ENCODE peak calls at places on chromosomes 13 and 19, in six cellular contexts. Q is HepG2, D is HCT116, R is K562, I is SK-N-SH, A is H1. X is an unnamed sample.

GRCh38 chr13:106567421-106568224 is at the start of gene ARGLU1:
- DNase-seq in Q (peak), D (no peak), R (peak), I (peak), A (peak), X (peak)

GRCh38 chr19:17107546-17108452 is 32.2 kb downstream of the MYO9B start:
- DNase-seq in Q (peak), D (peak), R (no peak), I (peak), A (no peak), X (no peak)

GRCh38 chr19:54646331-54646841 is 16.1 kb downstream of the LILRB1 start:
- DNase-seq in Q (no peak), D (no peak), R (no peak), I (no peak), A (no peak), X (no peak)

GRCh38 chr19:53224606-53225005 is 30.1 kb downstream of the ZNF677 start:
- DNase-seq in Q (no peak), D (no peak), R (no peak), I (no peak), A (no peak), X (no peak)

GRCh38 chr19:18000480-18000980 is 7.4 kb upstream of the ARRDC2 start:
- DNase-seq in Q (no peak), D (no peak), R (no peak), I (no peak), A (no peak), X (no peak)

GRCh38 chr13:51793570-51794273 is 10.2 kb downstream of the DHRS12 start:
- DNase-seq in Q (no peak), D (peak), R (peak), I (no peak), A (no peak), X (no peak)

GRCh38 chr19:17548145-17548544 is 7.3 kb upstream of the COLGALT1 start:
- DNase-seq in Q (no peak), D (no peak), R (no peak), I (no peak), A (no peak), X (no peak)

GRCh38 chr13:105991622-105992254 is 543.7 kb downstream of the EFNB2 start:
- DNase-seq in Q (no peak), D (no peak), R (no peak), I (no peak), A (no peak), X (no peak)

DNA sequence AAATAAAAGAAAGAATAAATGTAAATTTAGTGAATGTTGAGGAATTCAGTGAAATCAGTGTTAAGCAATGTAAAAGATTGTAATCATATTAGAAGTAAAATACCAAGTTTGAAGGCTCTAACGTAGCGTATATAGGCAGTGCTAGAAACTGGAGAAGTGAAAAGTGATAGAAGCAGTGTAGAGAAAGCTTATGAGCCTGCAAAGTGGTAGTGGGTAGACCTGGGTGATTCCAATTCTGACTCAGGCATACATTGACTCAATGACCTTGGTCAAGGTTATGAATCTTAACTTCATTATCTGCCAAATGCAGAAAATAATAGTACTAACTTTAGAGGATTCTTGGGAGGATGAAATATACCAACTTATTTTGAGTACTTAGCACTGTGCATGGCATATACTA is 4.1 kb downstream of the SLC10A2 start:
- DNase-seq in Q (no peak), D (no peak), R (no peak), I (no peak), A (no peak), X (no peak)
- TF ChIP-seq JUND in Q (no peak), D (no peak), R (no peak), I (no peak), A (no peak), X (no peak)

DNA sequence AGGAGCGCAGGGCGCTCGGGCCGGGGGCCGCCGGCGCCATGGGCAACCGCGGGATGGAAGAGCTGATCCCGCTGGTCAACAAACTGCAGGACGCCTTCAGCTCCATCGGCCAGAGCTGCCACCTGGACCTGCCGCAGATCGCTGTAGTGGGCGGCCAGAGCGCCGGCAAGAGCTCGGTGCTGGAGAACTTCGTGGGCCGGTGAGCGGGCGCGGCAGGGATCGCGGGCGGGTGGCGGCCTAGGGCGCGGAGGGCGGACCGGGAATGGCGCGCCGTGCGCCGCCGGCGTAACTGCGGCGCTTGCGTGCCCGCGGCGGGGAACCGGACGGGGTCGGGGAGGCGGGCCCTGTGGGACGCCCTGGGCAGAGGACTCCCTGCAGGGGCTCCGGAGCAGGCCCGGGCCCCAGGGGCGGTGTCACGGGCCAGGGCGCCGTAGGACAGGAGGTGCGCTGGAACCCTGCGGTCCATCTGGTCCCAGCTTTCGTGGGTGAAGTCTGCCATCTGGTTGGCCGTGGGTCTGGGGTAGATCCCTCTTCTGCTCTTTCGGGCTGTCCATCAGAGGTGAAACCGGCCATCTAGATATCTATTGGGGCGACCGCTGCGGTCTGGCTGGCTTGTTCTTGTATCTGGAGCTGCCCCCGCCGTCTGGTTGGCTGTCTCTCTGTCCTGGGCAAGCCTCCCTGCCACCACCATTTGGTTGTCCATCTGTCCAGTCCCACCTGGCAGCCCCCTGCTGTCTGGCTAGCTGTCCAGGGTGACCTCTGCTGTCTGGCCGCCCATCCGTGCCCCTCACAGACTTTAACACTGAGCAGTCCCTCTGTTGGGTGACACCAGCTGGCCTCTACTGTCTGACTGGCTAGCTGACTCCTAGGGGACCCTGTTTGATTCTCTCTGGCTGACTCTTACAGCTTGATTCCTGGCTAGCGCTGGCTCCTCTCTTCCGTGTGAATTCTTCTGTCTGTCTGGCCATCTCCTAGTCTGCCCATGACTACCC is 622 bp downstream of the DNM2 start:
- DNase-seq in Q (no peak), D (no peak), R (peak), I (peak), A (no peak), X (no peak)
- TF ChIP-seq JUND in Q (no peak), D (no peak), R (no peak), I (no peak), A (no peak), X (no peak)

GRCh38 chr13:99948907-99949656 is 22.5 kb downstream of the ZIC5 start:
- DNase-seq in Q (no peak), D (no peak), R (no peak), I (no peak), A (no peak), X (no peak)
- TF ChIP-seq JUND in Q (no peak), D (no peak), R (no peak), I (no peak), A (no peak), X (no peak)

GRCh38 chr19:45446944-45447343 is 20.9 kb upstream of the FOSB start:
- DNase-seq in Q (no peak), D (no peak), R (no peak), I (no peak), A (no peak), X (no peak)
- TF ChIP-seq JUND in Q (no peak), D (no peak), R (no peak), I (no peak), A (no peak), X (no peak)

GRCh38 chr13:52830946-52831345 is 17.5 kb downstream of the PCDH8 start:
- DNase-seq in Q (no peak), D (no peak), R (no peak), I (no peak), A (no peak), X (no peak)
- TF ChIP-seq JUND in Q (no peak), D (no peak), R (no peak), I (no peak), A (no peak), X (no peak)

GRCh38 chr19:33610588-33610987 is 11.2 kb upstream of the CHST8 start:
- DNase-seq in Q (no peak), D (no peak), R (no peak), I (no peak), A (no peak), X (no peak)

GRCh38 chr19:33609353-33609752 is 12.4 kb upstream of the CHST8 start:
- DNase-seq in Q (no peak), D (no peak), R (no peak), I (no peak), A (no peak), X (no peak)

GRCh38 chr19:33616346-33616745 is 5.4 kb upstream of the CHST8 start:
- DNase-seq in Q (no peak), D (no peak), R (no peak), I (no peak), A (no peak), X (no peak)

GRCh38 chr19:33613601-33614000 is 8.2 kb upstream of the CHST8 start:
- DNase-seq in Q (no peak), D (no peak), R (no peak), I (no peak), A (no peak), X (no peak)

DNA sequence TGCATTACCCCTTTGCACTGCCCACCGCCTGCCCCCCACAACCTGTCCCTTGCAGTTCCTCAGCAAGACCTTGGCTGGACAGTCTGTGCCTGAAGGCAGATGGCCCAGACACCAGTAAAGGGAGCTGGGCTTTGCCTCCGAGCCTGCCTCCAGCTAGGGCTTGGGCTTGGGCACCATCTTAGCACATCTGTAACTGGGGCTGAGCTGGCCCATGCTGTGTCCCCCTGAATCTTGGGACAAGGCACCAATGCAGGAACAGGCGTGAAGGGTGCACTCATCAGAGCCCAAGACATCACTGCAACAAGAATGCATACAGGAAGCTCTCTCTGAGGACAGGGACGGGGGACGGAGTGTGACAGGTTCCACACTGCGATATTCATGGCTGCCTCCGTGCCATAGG is 8.8 kb upstream of the CHST8 start:
- DNase-seq in Q (no peak), D (no peak), R (no peak), I (no peak), A (no peak), X (no peak)
- TF ChIP-seq JUND in Q (no peak), D (no peak), R (no peak), I (no peak), A (no peak), X (no peak)

DNA sequence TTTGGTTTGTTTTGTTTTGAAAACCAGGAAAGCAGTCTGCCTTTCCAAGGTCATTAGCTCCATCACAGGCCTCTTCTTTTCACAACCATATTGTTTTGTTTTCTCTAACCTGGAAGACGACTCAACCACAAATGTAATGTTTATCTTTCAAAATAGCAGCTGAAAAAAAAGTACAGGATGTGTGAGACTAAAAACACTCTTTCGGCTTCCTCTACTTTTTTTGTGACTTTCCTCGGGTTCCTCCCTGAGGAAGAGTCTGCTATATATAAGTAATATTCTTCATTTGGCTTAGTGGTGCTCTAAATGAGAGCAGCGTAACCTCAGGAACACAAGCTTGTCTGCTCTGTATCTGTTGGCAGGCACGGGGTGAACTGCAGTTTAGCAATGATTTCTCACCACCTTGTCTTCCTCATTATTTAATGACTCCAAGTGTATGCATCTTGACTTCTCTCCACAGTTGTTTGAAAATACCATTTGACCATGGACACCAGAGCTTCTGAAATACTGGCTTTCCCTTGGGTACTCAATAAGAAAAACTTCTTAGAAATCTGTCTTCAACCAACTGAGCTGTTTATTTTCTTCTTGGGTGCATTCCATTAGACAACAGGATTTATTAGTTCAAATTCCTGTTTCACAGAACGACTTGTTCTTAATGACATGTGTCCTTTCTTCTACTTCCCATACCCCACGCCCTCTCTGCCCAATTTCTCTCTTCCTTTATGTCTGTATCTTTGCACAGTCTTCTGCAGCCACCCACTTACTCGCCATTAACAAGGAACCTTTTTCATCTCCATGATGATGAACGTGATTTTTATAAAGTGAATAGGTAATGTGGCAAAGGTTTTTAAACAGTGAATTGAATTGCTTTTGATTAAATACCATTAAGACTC is 11.5 kb upstream of the ITM2B start:
- DNase-seq in Q (no peak), D (no peak), R (no peak), I (no peak), A (no peak), X (no peak)
- TF ChIP-seq JUND in Q (no peak), D (no peak), R (no peak), I (no peak), A (no peak), X (no peak)

DNA sequence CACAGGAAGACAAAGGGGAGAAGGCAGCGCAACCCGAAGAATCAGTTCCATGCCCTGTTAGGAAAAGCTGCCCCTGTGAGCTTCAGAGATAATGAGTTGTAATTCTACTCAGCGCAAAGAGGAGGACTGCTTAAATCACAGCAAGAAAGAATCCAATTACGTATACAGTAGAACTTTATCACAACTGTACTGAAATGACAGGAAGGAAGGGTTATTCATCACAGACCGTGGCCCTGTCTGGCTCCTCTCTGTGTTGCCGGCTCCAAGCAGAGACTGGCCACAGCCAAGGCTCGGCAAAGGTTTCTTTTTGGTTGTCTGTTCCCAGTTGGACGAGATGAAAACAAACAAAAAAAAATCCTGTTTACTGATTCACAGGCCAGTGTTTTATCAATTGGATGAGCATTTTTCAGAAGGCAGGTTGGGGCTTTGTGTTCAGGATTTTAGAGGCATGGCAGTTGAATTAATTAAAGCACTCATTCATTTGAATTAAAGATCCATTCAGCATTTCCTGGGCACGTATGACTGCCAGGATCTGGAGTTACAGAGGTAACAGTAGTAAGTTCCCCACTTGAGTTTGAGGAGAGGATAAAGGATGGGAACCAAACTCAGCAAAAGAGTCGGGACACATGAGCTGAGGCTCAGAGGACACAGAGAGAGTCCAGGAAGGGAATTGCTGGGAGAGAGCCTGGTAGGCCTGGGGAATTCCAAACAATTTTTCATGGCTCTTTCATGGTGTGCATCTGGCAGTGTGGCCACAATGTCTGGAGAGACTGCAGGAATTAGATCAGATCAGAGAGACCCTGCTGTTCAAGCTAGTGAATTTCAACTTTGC is 341.0 kb downstream of the DNAJC15 start:
- DNase-seq in Q (no peak), D (no peak), R (no peak), I (no peak), A (no peak), X (no peak)
- TF ChIP-seq JUND in Q (no peak), D (no peak), R (no peak), I (peak), A (no peak), X (no peak)

GRCh38 chr13:35600137-35600536 is 123.6 kb upstream of the MAB21L1 start:
- DNase-seq in Q (peak), D (no peak), R (no peak), I (no peak), A (no peak), X (no peak)
- TF ChIP-seq JUND in Q (no peak), D (no peak), R (no peak), I (no peak), A (no peak), X (no peak)

DNA sequence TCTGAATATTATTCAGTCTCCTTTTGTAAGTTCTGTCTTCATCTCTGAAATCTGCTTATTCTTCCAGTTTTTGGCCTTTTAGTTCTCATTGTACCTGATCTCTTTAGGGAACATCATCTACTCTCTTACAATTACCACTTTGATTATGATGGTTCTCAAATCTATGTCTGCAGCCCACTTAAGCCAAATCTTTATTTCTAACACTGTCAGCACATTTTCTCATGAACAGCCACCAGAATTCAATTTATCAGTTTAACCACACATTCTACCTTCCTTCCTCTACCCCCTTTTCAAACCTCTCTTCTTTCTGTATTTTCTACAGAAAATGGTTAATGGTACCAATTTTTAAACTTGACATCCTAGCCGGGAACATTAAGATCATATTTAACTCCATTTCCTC is 175.3 kb downstream of the FGF14 start:
- DNase-seq in Q (no peak), D (no peak), R (no peak), I (no peak), A (no peak), X (no peak)
- TF ChIP-seq JUND in Q (no peak), D (no peak), R (no peak), I (no peak), A (no peak), X (no peak)